ENCODE peak calls at places on chromosome 3, in nine cellular contexts. T, H, R, V, G, U, M, B and X are unnamed samples. For H3K9me3, the result is how much of the 10 kb centered on the place peaks cover.

GRCh38 chr3:156792945-156793344 is 33.2 kb upstream of the LEKR1 start:
- DNase-seq in T (no peak), H (no peak), R (no peak), V (no peak), G (no peak), U (peak), M (no peak), B (no peak), X (no peak)

GRCh38 chr3:198071602-198072285 is 111.7 kb downstream of the LMLN start:
- DNase-seq in T (no peak), H (peak), R (peak), V (peak), G (peak), U (peak), M (no peak), B (peak), X (no peak)

GRCh38 chr3:113747719-113748046 is 848 bp downstream of the ATP6V1A start:
- DNase-seq in T (no peak), H (peak), R (no peak), V (no peak), G (no peak), U (peak), M (no peak), B (no peak), X (no peak)

GRCh38 chr3:108462899-108463298 is 47.5 kb downstream of the MYH15 start:
- DNase-seq in T (no peak), H (peak), R (no peak), V (no peak), G (no peak), U (peak), M (no peak), B (peak), X (no peak)

GRCh38 chr3:88984832-88985231 is 122.6 kb upstream of the EPHA3 start:
- DNase-seq in T (no peak), H (no peak), R (no peak), V (no peak), G (no peak), U (no peak), M (no peak), B (no peak), X (no peak)

GRCh38 chr3:186979837-186980236 is 49.5 kb downstream of the ST6GAL1 start:
- DNase-seq in T (no peak), H (peak), R (peak), V (no peak), G (no peak), U (peak), M (no peak), B (no peak), X (no peak)

GRCh38 chr3:112512320-112512719 is 13.0 kb upstream of the BTLA start:
- DNase-seq in T (no peak), H (no peak), R (no peak), V (no peak), G (no peak), U (no peak), M (no peak), B (no peak), X (no peak)

GRCh38 chr3:127784865-127785710 is 37.2 kb downstream of the MGLL start:
- DNase-seq in T (peak), H (no peak), R (no peak), V (no peak), G (no peak), U (no peak), M (no peak), B (no peak), X (peak)

GRCh38 chr3:185221203-185221602 is 32.6 kb downstream of the EHHADH start:
- DNase-seq in T (no peak), H (no peak), R (no peak), V (no peak), G (no peak), U (no peak), M (no peak), B (no peak), X (no peak)

GRCh38 chr3:193240436-193240849 is 579 bp upstream of the PLAAT1 start:
- DNase-seq in T (no peak), H (no peak), R (no peak), V (peak), G (peak), U (peak), M (no peak), B (no peak), X (peak)

GRCh38 chr3:23094412-23094811 is 108.7 kb upstream of the UBE2E2 start:
- DNase-seq in T (no peak), H (no peak), R (no peak), V (no peak), G (no peak), U (no peak), M (no peak), B (no peak), X (no peak)

GRCh38 chr3:190038050-190038631 is 82.6 kb downstream of the P3H2 start:
- DNase-seq in T (peak), H (peak), R (peak), V (no peak), G (peak), U (peak), M (no peak), B (peak), X (peak)

GRCh38 chr3:11509175-11510000 is 134.3 kb downstream of the VGLL4 start:
- DNase-seq in T (no peak), H (no peak), R (no peak), V (no peak), G (peak), U (peak), M (peak), B (peak), X (peak)

GRCh38 chr3:186002884-186003472 is 65.2 kb upstream of the TRA2B start:
- DNase-seq in T (no peak), H (peak), R (no peak), V (peak), G (peak), U (peak), M (no peak), B (peak), X (no peak)

GRCh38 chr3:79012946-79013362 is 754.8 kb downstream of the ROBO1 start:
- DNase-seq in T (no peak), H (no peak), R (no peak), V (no peak), G (no peak), U (no peak), M (no peak), B (peak), X (no peak)

GRCh38 chr3:170180107-170180951 is 1.2 kb downstream of the PHC3 start:
- DNase-seq in T (no peak), H (peak), R (no peak), V (no peak), G (no peak), U (peak), M (no peak), B (peak), X (no peak)

GRCh38 chr3:171801738-171802600 is 8.3 kb downstream of the PLD1 start:
- DNase-seq in T (no peak), H (peak), R (no peak), V (no peak), G (no peak), U (peak), M (no peak), B (peak), X (no peak)

GRCh38 chr3:111080357-111080937 is 8.8 kb downstream of the NECTIN3 start:
- DNase-seq in T (no peak), H (peak), R (no peak), V (no peak), G (no peak), U (peak), M (no peak), B (peak), X (no peak)

GRCh38 chr3:165770781-165771180 is 66.4 kb downstream of the BCHE start:
- DNase-seq in T (no peak), H (no peak), R (no peak), V (no peak), G (no peak), U (peak), M (no peak), B (no peak), X (no peak)

GRCh38 chr3:10518506-10519150 is 13.2 kb upstream of the ATP2B2 start:
- DNase-seq in T (no peak), H (no peak), R (no peak), V (peak), G (peak), U (peak), M (peak), B (peak), X (no peak)

GRCh38 chr3:114294940-114295480 is 1.2 kb downstream of the TIGIT start:
- DNase-seq in T (no peak), H (no peak), R (no peak), V (no peak), G (no peak), U (no peak), M (no peak), B (no peak), X (no peak)

GRCh38 chr3:133756716-133757694 is 10.8 kb downstream of the TF start:
- DNase-seq in T (no peak), H (peak), R (no peak), V (no peak), G (no peak), U (no peak), M (no peak), B (no peak), X (no peak)

GRCh38 chr3:72745146-72745976 is 102.9 kb downstream of the SHQ1 start:
- DNase-seq in T (no peak), H (no peak), R (no peak), V (no peak), G (no peak), U (peak), M (no peak), B (peak), X (no peak)

GRCh38 chr3:185552358-185552877 is at the start of gene LIPH:
- DNase-seq in T (no peak), H (peak), R (no peak), V (no peak), G (peak), U (peak), M (no peak), B (peak), X (peak)

GRCh38 chr3:122272889-122273288 is 52.2 kb upstream of the CSTA start:
- DNase-seq in T (no peak), H (no peak), R (no peak), V (no peak), G (no peak), U (no peak), M (no peak), B (no peak), X (no peak)

GRCh38 chr3:39147711-39148115 is 5.7 kb downstream of the CSRNP1 start:
- DNase-seq in T (no peak), H (no peak), R (no peak), V (no peak), G (peak), U (peak), M (peak), B (peak), X (no peak)

GRCh38 chr3:144369151-144369879 is 397.7 kb downstream of the DIPK2A start:
- DNase-seq in T (peak), H (no peak), R (no peak), V (no peak), G (no peak), U (peak), M (peak), B (no peak), X (no peak)

GRCh38 chr3:38662544-38662943 is 13.1 kb upstream of the SCN5A start:
- DNase-seq in T (no peak), H (peak), R (no peak), V (peak), G (peak), U (peak), M (no peak), B (peak), X (no peak)

GRCh38 chr3:86988235-86988634 is 2.7 kb downstream of the VGLL3 start:
- DNase-seq in T (no peak), H (peak), R (no peak), V (no peak), G (no peak), U (peak), M (no peak), B (peak), X (no peak)

GRCh38 chr3:98691897-98692296 is 71.2 kb upstream of the ST3GAL6 start:
- DNase-seq in T (no peak), H (no peak), R (no peak), V (no peak), G (no peak), U (no peak), M (no peak), B (peak), X (no peak)

GRCh38 chr3:160498202-160498601 is 48.6 kb upstream of the TRIM59 start:
- DNase-seq in T (no peak), H (no peak), R (no peak), V (no peak), G (no peak), U (no peak), M (no peak), B (no peak), X (no peak)

GRCh38 chr3:23710555-23710954 is 95.2 kb upstream of the UBE2E1 start:
- DNase-seq in T (no peak), H (no peak), R (no peak), V (peak), G (peak), U (peak), M (peak), B (peak), X (no peak)

GRCh38 chr3:178826437-178827010 is 245.1 kb downstream of the ZMAT3 start:
- DNase-seq in T (no peak), H (no peak), R (no peak), V (no peak), G (no peak), U (no peak), M (no peak), B (no peak), X (no peak)

DNA sequence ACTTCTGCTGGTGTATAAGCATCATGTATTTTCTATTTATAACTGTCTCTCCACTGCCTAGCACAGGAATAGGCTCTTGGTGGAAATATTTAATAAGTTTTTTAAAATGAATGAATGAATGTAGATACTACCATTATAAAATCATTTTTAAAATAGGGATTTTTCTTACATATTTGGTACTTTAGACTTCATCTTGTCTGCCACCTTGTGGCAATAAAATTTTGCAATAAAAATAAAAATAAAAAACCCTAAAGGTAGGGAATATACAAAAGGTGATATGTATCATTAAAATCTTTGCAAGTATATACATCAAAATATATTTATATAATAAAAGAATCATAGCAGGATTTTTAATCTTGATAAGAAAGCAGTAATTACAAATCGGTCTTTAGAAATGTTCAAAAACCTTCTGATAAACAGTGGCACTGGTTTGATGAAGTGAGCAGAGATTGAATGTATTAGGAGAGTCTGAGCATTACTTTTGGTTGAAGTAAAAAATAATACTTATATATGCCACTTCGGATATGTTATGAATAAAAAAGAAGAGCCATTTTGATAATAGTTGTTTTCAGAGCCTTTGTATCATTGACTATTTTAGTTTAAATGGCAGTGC is 95.2 kb downstream of the SPATA16 start:
- DNase-seq in T (no peak), H (no peak), R (no peak), V (no peak), G (no peak), U (peak), M (no peak), B (peak), X (no peak)
- TF ChIP-seq CTCF in T (peak), H (peak), R (no peak), V (peak), G (peak), U (peak), M (no peak), B (peak), X (peak)

DNA sequence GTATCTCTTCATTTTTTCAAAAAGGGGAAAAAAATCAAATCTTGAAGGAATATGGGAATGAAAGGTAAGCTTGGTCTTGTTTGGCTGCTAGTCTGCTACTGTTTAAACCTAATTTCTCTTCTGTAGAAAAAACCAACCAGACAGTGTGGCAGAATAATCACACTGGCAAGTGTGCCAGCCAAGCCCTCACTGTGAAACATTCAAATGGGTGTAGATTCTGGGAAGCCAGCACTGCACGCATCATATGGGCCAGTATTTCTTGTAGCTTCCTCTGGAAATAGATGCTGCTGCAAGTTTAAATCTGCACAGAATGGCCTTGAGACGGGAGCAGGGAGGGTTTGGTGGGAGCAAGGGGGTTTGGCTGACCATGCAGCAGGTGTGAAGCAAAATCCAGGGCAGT is 62.1 kb downstream of the POMGNT2 start:
- DNase-seq in T (no peak), H (no peak), R (no peak), V (no peak), G (peak), U (no peak), M (no peak), B (no peak), X (no peak)
- H3K9me3 ChIP-seq in T (under half), H (under half), R (under half), V (under half), G (under half), U (under half), M (under half), B (under half), X (under half)

GRCh38 chr3:4980229-4981159 is 1.3 kb downstream of the BHLHE40 start:
- DNase-seq in T (peak), H (peak), R (no peak), V (peak), G (peak), U (peak), M (peak), B (peak), X (peak)
- H3K27ac ChIP-seq in T (peak), H (peak), R (peak), V (no peak), G (no peak), U (peak), M (peak), B (peak), X (peak)

GRCh38 chr3:50242371-50242770 is 6.4 kb downstream of the GNAI2 start:
- DNase-seq in T (no peak), H (no peak), R (no peak), V (no peak), G (no peak), U (no peak), M (no peak), B (no peak), X (no peak)
- TF ChIP-seq CTCF in T (no peak), H (no peak), R (no peak), V (no peak), G (no peak), U (no peak), M (no peak), B (no peak), X (no peak)